ENCODE peak calls at places on chromosomes 12 and 14, in seven cellular contexts. R is activated CD4-positive, CD25-positive, alpha-beta regulatory T cell; H is nephron progenitor cell; Z is C1 segment of cervical spinal cord; C is iPS-NIHi11; Y is T-helper 9 cell; L is activated T-cell treated with anti-CD3 and anti-CD28 coated beads, Interleukin-2, amount 50 U/mL, for 72 hours. M is an unnamed sample.

GRCh38 chr14:65745396-65746190 is 333.1 kb downstream of the FUT8 start:
- DNase-seq in R (no peak), H (no peak), Z (no peak), C (no peak), Y (no peak), L (no peak), M (no peak)

GRCh38 chr12:19689801-19690472 is 250.6 kb downstream of the AEBP2 start:
- DNase-seq in R (no peak), H (no peak), Z (no peak), C (peak), Y (no peak), L (no peak), M (no peak)

GRCh38 chr14:94291159-94291905 is 1.7 kb downstream of the SERPINA10 start:
- DNase-seq in R (no peak), H (no peak), Z (no peak), C (no peak), Y (no peak), L (no peak), M (no peak)

GRCh38 chr14:104974665-104975390 is 3.3 kb downstream of the AHNAK2 start:
- DNase-seq in R (no peak), H (no peak), Z (no peak), C (no peak), Y (no peak), L (no peak), M (no peak)

GRCh38 chr14:21023817-21024667 is 819 bp downstream of the NDRG2 start:
- DNase-seq in R (no peak), H (no peak), Z (no peak), C (no peak), Y (peak), L (peak), M (no peak)

GRCh38 chr14:100362311-100362927 is 39.3 kb downstream of the SLC25A47 start:
- DNase-seq in R (no peak), H (no peak), Z (no peak), C (no peak), Y (no peak), L (no peak), M (no peak)

GRCh38 chr12:20154060-20154459 is 214.3 kb upstream of the PDE3A start:
- DNase-seq in R (no peak), H (no peak), Z (no peak), C (no peak), Y (no peak), L (no peak), M (no peak)

GRCh38 chr12:55745361-55746146 is 2.6 kb downstream of the GDF11 start:
- DNase-seq in R (no peak), H (peak), Z (no peak), C (peak), Y (no peak), L (no peak), M (peak)

GRCh38 chr14:95096476-95096875 is 60.9 kb downstream of the DICER1 start:
- DNase-seq in R (no peak), H (no peak), Z (no peak), C (no peak), Y (no peak), L (no peak), M (no peak)

GRCh38 chr14:72169521-72169920 is 237.3 kb downstream of the RGS6 start:
- DNase-seq in R (no peak), H (no peak), Z (no peak), C (peak), Y (no peak), L (no peak), M (peak)

GRCh38 chr14:91413547-91414474 is 3.8 kb downstream of the CCDC88C start:
- DNase-seq in R (no peak), H (no peak), Z (no peak), C (peak), Y (peak), L (no peak), M (no peak)

GRCh38 chr12:3520168-3520567 is 29.2 kb downstream of the PRMT8 start:
- DNase-seq in R (no peak), H (no peak), Z (no peak), C (no peak), Y (no peak), L (no peak), M (no peak)

GRCh38 chr12:112183591-112184021 is 58.2 kb downstream of the TRAFD1 start:
- DNase-seq in R (no peak), H (no peak), Z (no peak), C (peak), Y (no peak), L (no peak), M (no peak)

GRCh38 chr12:94269316-94269999 is 121.1 kb downstream of the PLXNC1 start:
- DNase-seq in R (no peak), H (no peak), Z (no peak), C (no peak), Y (no peak), L (no peak), M (no peak)

GRCh38 chr12:76329163-76329562 is 19.1 kb downstream of the BBS10 start:
- DNase-seq in R (no peak), H (no peak), Z (no peak), C (peak), Y (no peak), L (no peak), M (no peak)

GRCh38 chr12:49023812-49024211 is 5.2 kb upstream of the PRKAG1 start:
- DNase-seq in R (no peak), H (no peak), Z (no peak), C (no peak), Y (no peak), L (no peak), M (no peak)

GRCh38 chr12:39103552-39104165 is 198.3 kb upstream of the CPNE8 start:
- DNase-seq in R (no peak), H (peak), Z (no peak), C (peak), Y (no peak), L (peak), M (peak)

M was measured in Karpas-422.